ENCODE peak calls at places on chromosomes 13 and 19, in ten cellular contexts. T is left colon; U is neural progenitor cell; R is lung microvascular endothelial cell; M is T follicular helper cell; X is HFFc6; Y is PC-9; O is NCI-H226; E is stimulated activated CD4-positive, alpha-beta T cell treated with anti-CD3 and anti-CD28 coated beads, Interleukin-2, amount 100 ng/mL, for 48 hours; P is adrenal gland. K is an unnamed sample.

GRCh38 chr19:1760020-1760419 is 6.7 kb downstream of the ONECUT3 start:
- DNase-seq in T (no peak), U (peak), R (no peak), M (no peak), X (no peak), Y (no peak), O (no peak), E (no peak), P (no peak), K (no peak)

GRCh38 chr19:35363001-35363590 is 4.8 kb downstream of the FFAR3 start:
- DNase-seq in T (no peak), U (no peak), R (no peak), M (no peak), X (no peak), Y (no peak), O (no peak), E (no peak), P (no peak), K (no peak)

GRCh38 chr19:310781-311496 is 19.7 kb upstream of the PLPP2 start:
- DNase-seq in T (no peak), U (no peak), R (peak), M (no peak), X (no peak), Y (no peak), O (no peak), E (no peak), P (no peak), K (no peak)

GRCh38 chr19:6821639-6822310 is 49.3 kb downstream of the VAV1 start:
- DNase-seq in T (no peak), U (no peak), R (no peak), M (no peak), X (no peak), Y (no peak), O (no peak), E (no peak), P (no peak), K (no peak)

GRCh38 chr19:4589579-4590410 is 30.3 kb upstream of the SEMA6B start:
- DNase-seq in T (no peak), U (peak), R (peak), M (no peak), X (no peak), Y (no peak), O (no peak), E (no peak), P (no peak), K (no peak)

GRCh38 chr13:104389722-104390121 is 1323.5 kb upstream of the SLC10A2 start:
- DNase-seq in T (no peak), U (no peak), R (no peak), M (no peak), X (no peak), Y (no peak), O (no peak), E (no peak), P (no peak), K (no peak)

GRCh38 chr13:47869780-47870179 is 131.3 kb downstream of the SUCLA2 start:
- DNase-seq in T (no peak), U (no peak), R (no peak), M (no peak), X (no peak), Y (no peak), O (no peak), E (no peak), P (no peak), K (no peak)

GRCh38 chr13:31835932-31836331 is 96.6 kb downstream of the RXFP2 start:
- DNase-seq in T (no peak), U (no peak), R (peak), M (no peak), X (peak), Y (no peak), O (peak), E (no peak), P (no peak), K (no peak)

GRCh38 chr19:14058182-14059092 is 3.4 kb downstream of the PALM3 start:
- DNase-seq in T (no peak), U (no peak), R (no peak), M (no peak), X (no peak), Y (no peak), O (no peak), E (no peak), P (no peak), K (no peak)

GRCh38 chr19:33493401-33494275 is 28.0 kb downstream of the PEPD start:
- DNase-seq in T (no peak), U (no peak), R (no peak), M (no peak), X (no peak), Y (no peak), O (no peak), E (no peak), P (no peak), K (no peak)

GRCh38 chr13:38519229-38519910 is 167.5 kb upstream of the FREM2 start:
- DNase-seq in T (no peak), U (no peak), R (no peak), M (no peak), X (no peak), Y (no peak), O (no peak), E (no peak), P (no peak), K (no peak)

GRCh38 chr13:99055286-99056073 is 77.6 kb upstream of the DOCK9 start:
- DNase-seq in T (no peak), U (peak), R (peak), M (no peak), X (no peak), Y (no peak), O (no peak), E (no peak), P (no peak), K (no peak)

GRCh38 chr19:6378498-6378897 is 2.8 kb upstream of the PSPN start:
- DNase-seq in T (no peak), U (no peak), R (no peak), M (no peak), X (no peak), Y (no peak), O (no peak), E (no peak), P (no peak), K (no peak)

GRCh38 chr13:27622102-27622820 is 569 bp downstream of the POLR1D start:
- DNase-seq in T (no peak), U (no peak), R (peak), M (no peak), X (peak), Y (no peak), O (no peak), E (no peak), P (no peak), K (no peak)

GRCh38 chr19:3692141-3693029 is 7.9 kb downstream of the PIP5K1C start:
- DNase-seq in T (no peak), U (no peak), R (no peak), M (peak), X (no peak), Y (no peak), O (no peak), E (peak), P (no peak), K (peak)

GRCh38 chr13:65368832-65369231 is 1861.3 kb downstream of the PCDH9 start:
- DNase-seq in T (no peak), U (no peak), R (no peak), M (no peak), X (no peak), Y (no peak), O (peak), E (no peak), P (no peak), K (no peak)

GRCh38 chr19:48553676-48554384 is 1.9 kb downstream of the SULT2B1 start:
- DNase-seq in T (peak), U (peak), R (peak), M (no peak), X (peak), Y (peak), O (peak), E (no peak), P (peak), K (no peak)

GRCh38 chr13:20301391-20302071 is 69.4 kb upstream of the GJB6 start:
- DNase-seq in T (no peak), U (peak), R (no peak), M (no peak), X (no peak), Y (no peak), O (no peak), E (no peak), P (no peak), K (no peak)

GRCh38 chr19:50331187-50332013 is 2.2 kb upstream of the KCNC3 start:
- DNase-seq in T (no peak), U (peak), R (no peak), M (no peak), X (no peak), Y (no peak), O (no peak), E (no peak), P (no peak), K (no peak)

GRCh38 chr13:54305377-54305776 is 1276.8 kb downstream of the OLFM4 start:
- DNase-seq in T (no peak), U (no peak), R (no peak), M (no peak), X (no peak), Y (no peak), O (no peak), E (no peak), P (no peak), K (no peak)

GRCh38 chr19:46634045-46634655 is 1.9 kb downstream of the GNG8 start:
- DNase-seq in T (peak), U (peak), R (peak), M (peak), X (peak), Y (peak), O (peak), E (peak), P (peak), K (peak)

GRCh38 chr13:31045621-31046081 is 113.2 kb downstream of the TEX26 start:
- DNase-seq in T (peak), U (no peak), R (peak), M (peak), X (peak), Y (peak), O (peak), E (peak), P (peak), K (no peak)

K was measured in effector CD8-positive, alpha-beta T cell.